ENCODE peak calls at places on chromosome 1, in four cellular contexts. F is stimulated activated CD8-positive, alpha-beta memory T cell treated with anti-CD3 and anti-CD28 coated beads, Interleukin-2, amount 100 ng/mL, for 48 hours; X is GM12864; I is NCI-H510A treated with DMSO at 0.1 percent for 48 hours. D is an unnamed sample.

GRCh38 chr1:218717611-218718010 is 372.5 kb downstream of the TGFB2 start:
- DNase-seq in F (no peak), X (no peak), I (no peak), D (peak)

GRCh38 chr1:160108888-160109662 is 6.5 kb upstream of the ATP1A2 start:
- DNase-seq in F (no peak), X (no peak), I (no peak), D (peak)

GRCh38 chr1:81801032-81801833 is 499 bp downstream of the ADGRL2 start:
- DNase-seq in F (no peak), X (no peak), I (peak), D (peak)

GRCh38 chr1:37040773-37041172 is 6.5 kb upstream of the GRIK3 start:
- DNase-seq in F (no peak), X (no peak), I (peak), D (no peak)

GRCh38 chr1:44934786-44935185 is 51.6 kb downstream of the EIF2B3 start:
- DNase-seq in F (no peak), X (no peak), I (no peak), D (no peak)

GRCh38 chr1:82586473-82586872 is 785.7 kb downstream of the ADGRL2 start:
- DNase-seq in F (no peak), X (no peak), I (no peak), D (no peak)

GRCh38 chr1:114024049-114024448 is 44.8 kb downstream of the OLFML3 start:
- DNase-seq in F (no peak), X (no peak), I (peak), D (no peak)

GRCh38 chr1:156920233-156921052 is at the start of gene LRRC71:
- DNase-seq in F (peak), X (no peak), I (peak), D (peak)

GRCh38 chr1:61930246-61930645 is 188.0 kb downstream of the PATJ start:
- DNase-seq in F (no peak), X (no peak), I (no peak), D (no peak)

GRCh38 chr1:87398644-87399043 is 70.0 kb downstream of the LMO4 start:
- DNase-seq in F (no peak), X (no peak), I (peak), D (peak)

GRCh38 chr1:175742790-175743459 is 470 bp downstream of the TNR start:
- DNase-seq in F (no peak), X (no peak), I (no peak), D (no peak)

GRCh38 chr1:173453982-173454381 is 23.2 kb upstream of the PRDX6 start:
- DNase-seq in F (no peak), X (no peak), I (no peak), D (peak)

D was measured in HCEC 1CT.